ENCODE peak calls at places on chromosomes 11 and 22, in five cellular contexts. D, H, S, B and J are unnamed samples. For H3K9me3, the result is how much of the 10 kb centered on the place peaks cover.

GRCh38 chr11:114377612-114378267 is 22.6 kb downstream of the C11orf71 start:
- DNase-seq in D (no peak), H (no peak), S (no peak), B (no peak), J (no peak)

GRCh38 chr11:117833401-117833891 is 8.9 kb upstream of the FXYD2 start:
- DNase-seq in D (no peak), H (no peak), S (no peak), B (peak), J (no peak)

GRCh38 chr11:60872952-60873524 is 5.7 kb downstream of the ZP1 start:
- DNase-seq in D (peak), H (no peak), S (no peak), B (no peak), J (no peak)

GRCh38 chr11:47166368-47166767 is 10.3 kb downstream of the ARFGAP2 start:
- DNase-seq in D (no peak), H (no peak), S (no peak), B (no peak), J (no peak)

GRCh38 chr22:20940178-20940790 is 23.1 kb downstream of the CRKL start:
- DNase-seq in D (no peak), H (no peak), S (no peak), B (no peak), J (no peak)

GRCh38 chr22:21917206-21917958 is 35.3 kb downstream of the PPM1F start:
- DNase-seq in D (no peak), H (no peak), S (no peak), B (no peak), J (no peak)

GRCh38 chr11:620201-620600 is 4.5 kb upstream of the IRF7 start:
- DNase-seq in D (no peak), H (no peak), S (no peak), B (no peak), J (no peak)

GRCh38 chr11:44443836-44444769 is 121.4 kb upstream of the CD82 start:
- DNase-seq in D (no peak), H (no peak), S (no peak), B (no peak), J (no peak)

GRCh38 chr22:42294034-42294985 is 23.9 kb upstream of the TCF20 start:
- DNase-seq in D (no peak), H (peak), S (peak), B (peak), J (peak)

GRCh38 chr11:124970925-124971324 is 16.9 kb downstream of the CCDC15 start:
- DNase-seq in D (no peak), H (no peak), S (no peak), B (no peak), J (no peak)

GRCh38 chr22:27782065-27782464 is 19.5 kb downstream of the MN1 start:
- DNase-seq in D (peak), H (peak), S (no peak), B (peak), J (no peak)

GRCh38 chr11:78147807-78148206 is 8.4 kb upstream of the ALG8 start:
- DNase-seq in D (no peak), H (no peak), S (no peak), B (no peak), J (no peak)

GRCh38 chr11:47552086-47552580 is 799 bp downstream of the CELF1 start:
- DNase-seq in D (no peak), H (peak), S (peak), B (peak), J (peak)

GRCh38 chr11:35746356-35747153 is 84.0 kb downstream of the TRIM44 start:
- DNase-seq in D (no peak), H (no peak), S (no peak), B (no peak), J (no peak)

GRCh38 chr22:26756675-26757293 is 99.4 kb downstream of the MIAT start:
- DNase-seq in D (peak), H (peak), S (no peak), B (peak), J (peak)

GRCh38 chr11:134882141-134882540 is 470.1 kb upstream of the B3GAT1 start:
- DNase-seq in D (no peak), H (no peak), S (no peak), B (no peak), J (no peak)

GRCh38 chr11:63536669-63537292 is at the start of gene PLAAT4:
- DNase-seq in D (no peak), H (peak), S (no peak), B (peak), J (peak)

GRCh38 chr11:76805206-76805913 is 22.2 kb downstream of the TSKU start:
- DNase-seq in D (no peak), H (no peak), S (no peak), B (no peak), J (peak)

GRCh38 chr22:44357962-44358553 is 45.3 kb upstream of the SHISAL1 start:
- DNase-seq in D (peak), H (peak), S (no peak), B (no peak), J (no peak)

GRCh38 chr11:131064373-131064991 is 148.2 kb upstream of the SNX19 start:
- DNase-seq in D (no peak), H (peak), S (peak), B (peak), J (no peak)

GRCh38 chr11:61092280-61092766 is 10.0 kb upstream of the CD5 start:
- DNase-seq in D (no peak), H (no peak), S (no peak), B (no peak), J (peak)

GRCh38 chr11:76799061-76799804 is 16.1 kb downstream of the TSKU start:
- DNase-seq in D (peak), H (peak), S (peak), B (peak), J (peak)

GRCh38 chr11:82776377-82776776 is 42.7 kb upstream of the FAM181B start:
- DNase-seq in D (no peak), H (no peak), S (no peak), B (no peak), J (no peak)

GRCh38 chr11:45930031-45930794 is 7.8 kb downstream of the LARGE2 start:
- DNase-seq in D (peak), H (peak), S (peak), B (peak), J (peak)

GRCh38 chr11:121291896-121292502 is 572 bp upstream of the SC5D start:
- DNase-seq in D (no peak), H (no peak), S (peak), B (no peak), J (no peak)

GRCh38 chr11:130051077-130051476 is 18.6 kb upstream of the APLP2 start:
- DNase-seq in D (no peak), H (no peak), S (no peak), B (no peak), J (no peak)
- H3K27ac ChIP-seq in D (no peak), H (no peak), S (no peak), B (no peak), J (no peak)

GRCh38 chr22:49418341-49418894 is 409.3 kb downstream of the BRD1 start:
- DNase-seq in D (no peak), H (no peak), S (no peak), B (no peak), J (no peak)

GRCh38 chr22:49418943-49419342 is 408.7 kb downstream of the BRD1 start:
- DNase-seq in D (no peak), H (no peak), S (no peak), B (no peak), J (no peak)

GRCh38 chr22:49422668-49423067 is 405.0 kb downstream of the BRD1 start:
- DNase-seq in D (no peak), H (no peak), S (no peak), B (no peak), J (no peak)

GRCh38 chr22:49419661-49420060 is 408.0 kb downstream of the BRD1 start:
- DNase-seq in D (no peak), H (no peak), S (no peak), B (no peak), J (no peak)

DNA sequence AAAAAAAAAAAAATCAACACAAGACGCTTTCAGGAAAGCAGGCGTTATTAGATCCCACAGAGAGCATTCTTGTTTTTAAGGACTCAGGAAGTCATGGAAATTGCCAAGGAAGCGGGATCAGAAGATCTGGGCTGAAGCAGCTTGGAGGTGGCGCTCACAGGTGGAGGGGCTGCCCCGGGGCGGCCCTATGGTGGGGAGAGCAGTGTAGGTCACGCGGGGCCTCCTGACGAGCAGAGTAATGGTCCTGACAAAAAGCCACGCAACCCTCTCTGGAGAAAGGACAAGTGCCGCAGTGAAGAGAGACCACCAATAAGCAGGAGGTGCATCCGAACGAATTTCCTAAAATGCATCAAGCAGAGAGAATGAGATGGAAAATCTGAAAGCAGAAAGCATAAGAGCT is 407.0 kb downstream of the BRD1 start:
- DNase-seq in D (no peak), H (no peak), S (no peak), B (no peak), J (no peak)
- H3K9me3 ChIP-seq in D (under half), H (under half), S (under half), B (under half), J (under half)

GRCh38 chr11:67302571-67303131 is 679 bp upstream of the SSH3 start:
- DNase-seq in D (peak), H (no peak), S (no peak), B (no peak), J (no peak)
- H3K4me3 ChIP-seq in D (peak), H (peak), S (no peak), B (peak), J (peak)

GRCh38 chr11:65131895-65132237 is 2.5 kb downstream of the SYVN1 start:
- DNase-seq in D (no peak), H (no peak), S (no peak), B (no peak), J (no peak)
- H3K27ac ChIP-seq in D (no peak), H (no peak), S (peak), B (no peak), J (peak)

GRCh38 chr11:70487160-70487559 is 88.8 kb downstream of the CTTN start:
- DNase-seq in D (no peak), H (no peak), S (no peak), B (no peak), J (no peak)

GRCh38 chr11:70488171-70488570 is 89.8 kb downstream of the CTTN start:
- DNase-seq in D (peak), H (peak), S (no peak), B (no peak), J (no peak)

GRCh38 chr11:70489276-70489675 is 90.9 kb downstream of the CTTN start:
- DNase-seq in D (peak), H (peak), S (no peak), B (no peak), J (no peak)

GRCh38 chr11:70486731-70487130 is 88.4 kb downstream of the CTTN start:
- DNase-seq in D (no peak), H (no peak), S (no peak), B (no peak), J (no peak)

DNA sequence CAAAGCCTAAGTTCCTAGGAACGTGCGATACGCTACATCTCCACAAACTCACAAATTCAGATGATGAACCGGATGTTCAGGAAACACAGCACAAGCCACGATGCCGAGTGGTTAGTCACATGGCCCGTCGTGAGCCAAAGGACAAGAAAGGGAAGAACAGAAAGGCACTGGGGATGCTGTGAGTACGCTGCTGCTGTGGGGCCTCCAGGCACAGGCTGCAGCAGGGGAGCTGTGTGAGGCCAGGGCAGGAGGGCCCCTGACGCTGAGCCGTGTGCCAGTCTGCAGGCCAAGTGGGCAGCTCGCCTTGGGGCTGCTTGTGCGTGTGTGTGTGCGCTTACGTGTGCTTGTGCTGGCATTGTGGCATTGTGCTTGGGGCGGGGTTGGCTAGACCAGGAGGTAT is 89.4 kb downstream of the CTTN start:
- DNase-seq in D (peak), H (peak), S (no peak), B (no peak), J (no peak)
- H3K9me3 ChIP-seq in D (under half), H (under half), S (under half), B (under half), J (under half)

GRCh38 chr22:36358533-36359171 is 29.1 kb downstream of the MYH9 start:
- DNase-seq in D (no peak), H (no peak), S (no peak), B (no peak), J (no peak)
- H3K4me3 ChIP-seq in D (no peak), H (peak), S (no peak), B (no peak), J (peak)